ENCODE peak calls at places on chromosomes 11 and 22, in eight cellular contexts. One of them, this sample, is unnamed.
A peak's percentile ranks its signal among the peaks of the same experiment; 100 is the strongest.

GRCh38 chr22:44330727-44331660 is 18.2 kb upstream of the SHISAL1 start:
- DNase-seq in cerebellum: no peak
- DNase-seq in heart right ventricle: no peak
- DNase-seq in foreskin fibroblast: no peak
- DNase-seq in AML-193: no peak
- DNase-seq in A549: no peak
- DNase-seq in activated effector memory CD4-positive, alpha-beta T cell treated with anti-CD3 and anti-CD28 coated beads, Interleukin-2, amount 50 U/mL, for 16 hours: no peak
- DNase-seq in stomach: no peak
- DNase-seq in this sample: peak; percentile 35

GRCh38 chr22:17929909-17930308 is 94.5 kb downstream of the MICAL3 start:
- DNase-seq in cerebellum: no peak
- DNase-seq in heart right ventricle: no peak
- DNase-seq in foreskin fibroblast: no peak
- DNase-seq in AML-193: no peak
- DNase-seq in A549: no peak
- DNase-seq in activated effector memory CD4-positive, alpha-beta T cell treated with anti-CD3 and anti-CD28 coated beads, Interleukin-2, amount 50 U/mL, for 16 hours: no peak
- DNase-seq in stomach: no peak
- DNase-seq in this sample: no peak

GRCh38 chr11:69650081-69650831 is 9.3 kb downstream of the CCND1 start:
- DNase-seq in cerebellum: no peak
- DNase-seq in heart right ventricle: no peak
- DNase-seq in foreskin fibroblast: no peak
- DNase-seq in AML-193: no peak
- DNase-seq in A549: no peak
- DNase-seq in activated effector memory CD4-positive, alpha-beta T cell treated with anti-CD3 and anti-CD28 coated beads, Interleukin-2, amount 50 U/mL, for 16 hours: no peak
- DNase-seq in stomach: no peak
- DNase-seq in this sample: no peak

GRCh38 chr11:12193515-12194336 is 83.3 kb downstream of the MICAL2 start:
- DNase-seq in cerebellum: no peak
- DNase-seq in heart right ventricle: no peak
- DNase-seq in foreskin fibroblast: no peak
- DNase-seq in AML-193: no peak
- DNase-seq in A549: no peak
- DNase-seq in activated effector memory CD4-positive, alpha-beta T cell treated with anti-CD3 and anti-CD28 coated beads, Interleukin-2, amount 50 U/mL, for 16 hours: no peak
- DNase-seq in stomach: no peak
- DNase-seq in this sample: no peak

GRCh38 chr11:64025205-64025604 is 10.5 kb upstream of the FLRT1 start:
- DNase-seq in cerebellum: no peak
- DNase-seq in heart right ventricle: no peak
- DNase-seq in foreskin fibroblast: no peak
- DNase-seq in AML-193: no peak
- DNase-seq in A549: no peak
- DNase-seq in activated effector memory CD4-positive, alpha-beta T cell treated with anti-CD3 and anti-CD28 coated beads, Interleukin-2, amount 50 U/mL, for 16 hours: no peak
- DNase-seq in stomach: no peak
- DNase-seq in this sample: no peak

GRCh38 chr11:117979481-117980211 is 6.5 kb upstream of the IL10RA start:
- DNase-seq in cerebellum: no peak
- DNase-seq in heart right ventricle: no peak
- DNase-seq in foreskin fibroblast: no peak
- DNase-seq in AML-193: no peak
- DNase-seq in A549: no peak
- DNase-seq in activated effector memory CD4-positive, alpha-beta T cell treated with anti-CD3 and anti-CD28 coated beads, Interleukin-2, amount 50 U/mL, for 16 hours: no peak
- DNase-seq in stomach: no peak
- DNase-seq in this sample: no peak

GRCh38 chr11:93476796-93477195 is 66.4 kb downstream of the SMCO4 start:
- DNase-seq in cerebellum: no peak
- DNase-seq in heart right ventricle: no peak
- DNase-seq in foreskin fibroblast: peak; percentile 9
- DNase-seq in AML-193: no peak
- DNase-seq in A549: peak; percentile 6
- DNase-seq in activated effector memory CD4-positive, alpha-beta T cell treated with anti-CD3 and anti-CD28 coated beads, Interleukin-2, amount 50 U/mL, for 16 hours: no peak
- DNase-seq in stomach: no peak
- DNase-seq in this sample: no peak

GRCh38 chr11:80330302-80330701 is 889.5 kb upstream of the TENM4 start:
- DNase-seq in cerebellum: no peak
- DNase-seq in heart right ventricle: no peak
- DNase-seq in foreskin fibroblast: no peak
- DNase-seq in AML-193: no peak
- DNase-seq in A549: no peak
- DNase-seq in activated effector memory CD4-positive, alpha-beta T cell treated with anti-CD3 and anti-CD28 coated beads, Interleukin-2, amount 50 U/mL, for 16 hours: no peak
- DNase-seq in stomach: no peak
- DNase-seq in this sample: no peak

GRCh38 chr22:30041475-30041874 is 38.8 kb upstream of the HORMAD2 start:
- DNase-seq in cerebellum: no peak
- DNase-seq in heart right ventricle: no peak
- DNase-seq in foreskin fibroblast: no peak
- DNase-seq in AML-193: no peak
- DNase-seq in A549: no peak
- DNase-seq in activated effector memory CD4-positive, alpha-beta T cell treated with anti-CD3 and anti-CD28 coated beads, Interleukin-2, amount 50 U/mL, for 16 hours: no peak
- DNase-seq in stomach: no peak
- DNase-seq in this sample: no peak

GRCh38 chr11:100684101-100685065 is 2.7 kb upstream of the ARHGAP42 start:
- DNase-seq in cerebellum: no peak
- DNase-seq in heart right ventricle: no peak
- DNase-seq in foreskin fibroblast: no peak
- DNase-seq in AML-193: no peak
- DNase-seq in A549: no peak
- DNase-seq in activated effector memory CD4-positive, alpha-beta T cell treated with anti-CD3 and anti-CD28 coated beads, Interleukin-2, amount 50 U/mL, for 16 hours: no peak
- DNase-seq in stomach: no peak
- DNase-seq in this sample: no peak

GRCh38 chr22:29030618-29031235 is 30.9 kb downstream of the C22orf31 start:
- DNase-seq in cerebellum: peak; percentile 86
- DNase-seq in heart right ventricle: peak; percentile 87
- DNase-seq in foreskin fibroblast: peak; percentile 85
- DNase-seq in AML-193: no peak
- DNase-seq in A549: peak; percentile 75
- DNase-seq in activated effector memory CD4-positive, alpha-beta T cell treated with anti-CD3 and anti-CD28 coated beads, Interleukin-2, amount 50 U/mL, for 16 hours: no peak
- DNase-seq in stomach: peak; percentile 93
- DNase-seq in this sample: peak; percentile 83

GRCh38 chr22:50060441-50061140 is 2.5 kb upstream of the TTLL8 start:
- DNase-seq in cerebellum: no peak
- DNase-seq in heart right ventricle: no peak
- DNase-seq in foreskin fibroblast: no peak
- DNase-seq in AML-193: no peak
- DNase-seq in A549: no peak
- DNase-seq in activated effector memory CD4-positive, alpha-beta T cell treated with anti-CD3 and anti-CD28 coated beads, Interleukin-2, amount 50 U/mL, for 16 hours: no peak
- DNase-seq in stomach: no peak
- DNase-seq in this sample: no peak

GRCh38 chr22:27627444-27627833 is 174.1 kb downstream of the MN1 start:
- DNase-seq in cerebellum: no peak
- DNase-seq in heart right ventricle: no peak
- DNase-seq in foreskin fibroblast: no peak
- DNase-seq in AML-193: no peak
- DNase-seq in A549: no peak
- DNase-seq in activated effector memory CD4-positive, alpha-beta T cell treated with anti-CD3 and anti-CD28 coated beads, Interleukin-2, amount 50 U/mL, for 16 hours: no peak
- DNase-seq in stomach: no peak
- DNase-seq in this sample: no peak

GRCh38 chr11:117445097-117445658 is 117.5 kb downstream of the CEP164 start:
- DNase-seq in cerebellum: no peak
- DNase-seq in heart right ventricle: no peak
- DNase-seq in foreskin fibroblast: no peak
- DNase-seq in AML-193: no peak
- DNase-seq in A549: no peak
- DNase-seq in activated effector memory CD4-positive, alpha-beta T cell treated with anti-CD3 and anti-CD28 coated beads, Interleukin-2, amount 50 U/mL, for 16 hours: no peak
- DNase-seq in stomach: no peak
- DNase-seq in this sample: no peak

GRCh38 chr22:46586123-46586519 is 34.1 kb upstream of the GRAMD4 start:
- DNase-seq in cerebellum: no peak
- DNase-seq in heart right ventricle: no peak
- DNase-seq in foreskin fibroblast: no peak
- DNase-seq in AML-193: no peak
- DNase-seq in A549: no peak
- DNase-seq in activated effector memory CD4-positive, alpha-beta T cell treated with anti-CD3 and anti-CD28 coated beads, Interleukin-2, amount 50 U/mL, for 16 hours: no peak
- DNase-seq in stomach: no peak
- DNase-seq in this sample: no peak

This sample was measured in AG08395.